ENCODE peak calls at places on chromosomes 7 and 10, in ten cellular contexts. N, V, R, M, B, O, K, J, Z and F are unnamed samples.

GRCh38 chr7:99379043-99379577 is 4.6 kb downstream of the ARPC1B start:
- DNase-seq in Z (peak; percentile 98), O (peak; percentile 68), B (peak; percentile 97), N (no peak), R (peak; percentile 46), K (no peak), J (no peak), V (peak; percentile 63), M (peak; percentile 48), F (peak; percentile 63)

GRCh38 chr7:46281071-46281470 is 360.0 kb upstream of the IGFBP3 start:
- DNase-seq in O (no peak), J (no peak), V (no peak), Z (no peak), M (no peak), B (no peak), R (no peak), N (no peak), K (no peak), F (no peak)

GRCh38 chr7:105298439-105298894 is 90.3 kb downstream of the SRPK2 start:
- DNase-seq in O (no peak), K (no peak), V (no peak), B (no peak), M (no peak), R (no peak), Z (no peak), J (no peak), N (no peak), F (peak; percentile 75)

GRCh38 chr10:81696609-81697388 is 178.2 kb upstream of the NRG3 start:
- DNase-seq in J (no peak), K (no peak), M (no peak), N (no peak), V (no peak), O (no peak), Z (no peak), B (no peak), R (no peak), F (no peak)

GRCh38 chr7:7157177-7157886 is 25.0 kb upstream of the C1GALT1 start:
- DNase-seq in K (no peak), O (peak; percentile 45), M (peak; percentile 54), Z (peak; percentile 84), J (no peak), V (no peak), N (no peak), R (no peak), B (no peak), F (peak; percentile 4)

GRCh38 chr7:7581531-7582179 is 15.0 kb downstream of the MIOS start:
- DNase-seq in O (no peak), J (no peak), N (no peak), M (no peak), B (no peak), V (no peak), Z (no peak), R (no peak), K (no peak), F (no peak)

GRCh38 chr10:61821153-61821552 is 80.3 kb upstream of the ARID5B start:
- DNase-seq in V (no peak), R (no peak), M (no peak), O (no peak), Z (no peak), N (no peak), B (no peak), K (no peak), J (no peak), F (no peak)

GRCh38 chr10:10786334-10787090 is 231.2 kb upstream of the CELF2 start:
- DNase-seq in R (no peak), V (no peak), B (peak; percentile 60), J (no peak), M (no peak), Z (peak; percentile 73), O (no peak), K (no peak), N (no peak), F (no peak)

GRCh38 chr10:17779761-17780160 is 27.8 kb downstream of the TMEM236 start:
- DNase-seq in N (no peak), O (no peak), J (no peak), R (no peak), K (no peak), Z (peak; percentile 27), B (peak; percentile 72), V (no peak), M (no peak), F (no peak)

GRCh38 chr10:17782921-17783665 is 26.1 kb upstream of the MRC1 start:
- DNase-seq in V (peak; percentile 80), M (no peak), J (no peak), R (peak; percentile 56), N (no peak), B (peak; percentile 94), O (no peak), K (no peak), Z (peak; percentile 32), F (no peak)

GRCh38 chr10:17783751-17784150 is 25.4 kb upstream of the MRC1 start:
- DNase-seq in R (no peak), M (no peak), K (no peak), J (no peak), B (no peak), Z (no peak), O (no peak), V (no peak), N (no peak), F (no peak)

GRCh38 chr10:17780727-17781126 is 28.4 kb upstream of the MRC1 start:
- DNase-seq in O (no peak), Z (no peak), B (no peak), M (no peak), N (no peak), K (no peak), J (no peak), R (no peak), V (no peak), F (no peak)

DNA sequence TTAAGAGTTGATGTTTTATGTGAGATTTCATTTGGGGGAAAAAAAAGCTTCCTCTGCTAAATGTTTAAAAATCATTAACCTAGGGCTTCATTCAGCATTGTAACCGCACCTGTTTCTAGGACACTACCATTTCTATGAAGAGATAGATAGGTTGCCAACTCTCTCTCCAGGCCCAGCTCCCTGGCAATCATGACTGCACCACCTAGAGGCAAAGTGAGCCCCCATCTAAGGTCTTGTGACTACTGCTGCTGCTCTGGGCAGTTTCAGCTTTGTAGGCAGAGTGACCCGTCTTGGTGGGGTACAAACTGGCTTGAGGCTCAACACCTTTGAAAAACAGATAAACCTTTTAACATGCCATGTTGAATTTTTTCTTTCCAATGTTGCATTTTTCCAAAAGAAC is 27.3 kb upstream of the MRC1 start:
- DNase-seq in R (no peak), V (no peak), O (no peak), M (no peak), N (no peak), B (no peak), Z (no peak), K (no peak), J (no peak), F (no peak)
- TF ChIP-seq CTCF in R (no peak), V (no peak), O (peak; percentile 12), M (no peak), N (no peak), B (no peak), Z (no peak), K (no peak), J (no peak), F (no peak)

GRCh38 chr10:129956285-129956649 is 7.8 kb downstream of the EBF3 start:
- DNase-seq in Z (no peak), M (no peak), O (no peak), V (no peak), B (no peak), R (no peak), J (no peak), K (no peak), N (no peak), F (no peak)
- TF ChIP-seq CTCF in Z (no peak), M (no peak), O (no peak), V (no peak), B (no peak), R (no peak), J (no peak), K (no peak), N (no peak), F (no peak)

GRCh38 chr7:44918029-44918428 is 32.7 kb upstream of the PURB start:
- DNase-seq in V (no peak), M (no peak), K (no peak), B (no peak), J (no peak), O (no peak), Z (no peak), R (no peak), N (no peak), F (no peak)

GRCh38 chr7:44920119-44920518 is 34.8 kb upstream of the PURB start:
- DNase-seq in K (no peak), O (no peak), V (no peak), J (no peak), B (no peak), Z (no peak), N (no peak), R (no peak), M (no peak), F (no peak)

GRCh38 chr7:44921607-44922350 is 36.4 kb upstream of the PURB start:
- DNase-seq in N (peak; percentile 80), J (peak; percentile 92), M (peak; percentile 24), V (peak; percentile 38), Z (peak; percentile 73), O (peak; percentile 15), R (peak; percentile 96), B (peak; percentile 69), K (peak; percentile 93), F (peak; percentile 82)

GRCh38 chr7:44917465-44917864 is 32.1 kb upstream of the PURB start:
- DNase-seq in O (no peak), K (no peak), V (no peak), R (no peak), M (no peak), J (no peak), N (no peak), Z (no peak), B (no peak), F (no peak)

DNA sequence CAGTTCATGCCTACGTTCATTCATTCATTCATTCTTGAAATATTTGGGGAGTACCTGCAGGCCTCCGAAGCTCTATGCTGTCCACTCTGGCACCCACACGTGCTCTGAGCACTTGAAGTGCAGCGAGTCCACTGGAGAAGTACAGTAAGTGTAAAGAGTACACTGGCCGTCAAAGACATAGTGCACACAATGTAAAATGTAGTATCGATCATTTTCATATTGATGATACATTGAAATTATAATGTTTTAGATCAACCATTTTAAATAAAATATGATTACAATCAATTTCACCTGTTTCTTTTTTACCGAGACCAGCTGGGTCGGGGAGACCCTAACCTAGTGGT is 37.0 kb upstream of the PURB start:
- DNase-seq in O (no peak), J (no peak), B (no peak), R (no peak), V (no peak), M (no peak), N (no peak), Z (no peak), K (no peak), F (no peak)
- TF ChIP-seq CTCF in O (no peak), J (no peak), B (no peak), R (no peak), V (no peak), M (no peak), N (peak; percentile 47), Z (no peak), K (no peak), F (no peak)

DNA sequence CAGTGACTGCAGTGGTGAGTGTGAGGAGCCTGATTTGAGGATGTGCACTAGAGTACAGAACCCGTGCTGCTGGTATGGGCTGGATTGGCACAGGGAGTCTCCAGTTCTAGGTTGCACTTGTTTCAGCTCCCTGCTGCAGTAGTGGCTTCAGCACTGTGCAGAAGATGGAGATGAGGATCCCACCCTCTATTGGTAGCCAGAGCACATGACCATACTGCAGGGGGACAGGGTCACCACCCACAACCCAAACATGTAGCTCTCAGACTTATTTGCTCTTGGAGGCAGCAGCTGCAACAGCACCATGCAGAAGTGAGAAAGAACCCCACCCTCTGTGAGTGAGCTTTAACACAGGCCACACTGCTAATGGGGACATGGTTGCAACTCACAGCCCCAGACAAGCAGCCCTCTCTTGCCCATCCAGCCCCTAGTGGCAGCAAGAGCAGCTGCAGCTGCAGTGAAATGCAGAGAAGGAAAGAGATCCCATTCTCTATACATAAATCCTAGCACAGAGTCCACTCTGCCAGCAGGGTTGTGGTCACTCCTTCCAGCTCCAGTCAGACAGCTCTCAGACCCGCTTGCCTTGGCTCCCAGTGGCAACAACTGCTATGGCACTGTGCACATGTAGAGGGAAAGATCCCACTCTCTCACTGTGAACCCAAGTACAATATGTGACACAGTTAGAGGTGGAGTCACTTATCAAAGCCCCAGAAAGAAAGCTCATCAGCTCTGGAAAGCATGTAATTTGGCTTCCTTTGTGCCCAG is 51.4 kb upstream of the SCIN start:
- DNase-seq in M (no peak), V (no peak), N (no peak), O (no peak), Z (no peak), B (peak; percentile 5), J (no peak), K (no peak), R (no peak), F (peak; percentile 14)
- TF ChIP-seq CTCF in M (peak; percentile 56), V (peak; percentile 65), N (peak; percentile 67), O (peak; percentile 69), Z (peak; percentile 49), B (peak; percentile 60), J (no peak), K (peak; percentile 32), R (no peak), F (peak; percentile 71)